ENCODE peak calls at places on chromosomes 1 and 21, in seven cellular contexts. H is nephron progenitor cell, Y is HFF-Myc, Q is cardiac fibroblast, E is endodermal cell, C is K562, Z is left lung. L is an unnamed sample.

GRCh38 chr1:30588311-30589073 is 134.9 kb downstream of the MATN1 start:
- DNase-seq in H (no peak), Y (no peak), Q (no peak), E (no peak), C (no peak), Z (no peak), L (no peak)

GRCh38 chr1:158077366-158078256 is 84.2 kb downstream of the KIRREL1 start:
- DNase-seq in H (no peak), Y (no peak), Q (no peak), E (peak), C (no peak), Z (no peak), L (no peak)

GRCh38 chr1:113325039-113325438 is 65.3 kb upstream of the MAGI3 start:
- DNase-seq in H (no peak), Y (no peak), Q (peak), E (no peak), C (peak), Z (no peak), L (peak)

GRCh38 chr1:175563556-175563955 is 179.8 kb downstream of the TNR start:
- DNase-seq in H (no peak), Y (no peak), Q (peak), E (no peak), C (no peak), Z (no peak), L (no peak)

GRCh38 chr1:38547346-38547745 is 312.2 kb downstream of the RRAGC start:
- DNase-seq in H (no peak), Y (no peak), Q (no peak), E (no peak), C (no peak), Z (no peak), L (no peak)

GRCh38 chr21:42570841-42571387 is 57.3 kb downstream of the SLC37A1 start:
- DNase-seq in H (peak), Y (no peak), Q (no peak), E (peak), C (no peak), Z (peak), L (no peak)

GRCh38 chr1:205298191-205298994 is 23.2 kb downstream of the NUAK2 start:
- DNase-seq in H (peak), Y (peak), Q (peak), E (peak), C (no peak), Z (no peak), L (peak)

GRCh38 chr1:55640708-55641473 is 425.7 kb upstream of the USP24 start:
- DNase-seq in H (no peak), Y (peak), Q (peak), E (peak), C (peak), Z (peak), L (no peak)

GRCh38 chr1:160309183-160309535 is 24.2 kb upstream of the PEX19 start:
- DNase-seq in H (no peak), Y (no peak), Q (peak), E (no peak), C (no peak), Z (no peak), L (peak)

GRCh38 chr21:22855581-22855980 is 1857.4 kb downstream of the NCAM2 start:
- DNase-seq in H (no peak), Y (no peak), Q (no peak), E (no peak), C (no peak), Z (no peak), L (peak)

GRCh38 chr1:97144527-97144926 is 422.9 kb downstream of the PTBP2 start:
- DNase-seq in H (no peak), Y (no peak), Q (peak), E (no peak), C (no peak), Z (no peak), L (peak)

GRCh38 chr1:230067871-230068814 is 1.1 kb downstream of the GALNT2 start:
- DNase-seq in H (peak), Y (no peak), Q (no peak), E (peak), C (peak), Z (no peak), L (peak)

GRCh38 chr1:1212780-1213152 is 1.2 kb downstream of the TNFRSF4 start:
- DNase-seq in H (peak), Y (no peak), Q (no peak), E (no peak), C (no peak), Z (no peak), L (no peak)

GRCh38 chr1:109617291-109617801 is 2.1 kb downstream of the GNAT2 start:
- DNase-seq in H (no peak), Y (peak), Q (peak), E (peak), C (peak), Z (no peak), L (peak)

GRCh38 chr1:85665932-85666331 is 42.3 kb downstream of the ZNHIT6 start:
- DNase-seq in H (no peak), Y (no peak), Q (no peak), E (no peak), C (no peak), Z (no peak), L (no peak)

GRCh38 chr1:77506771-77507170 is 175.7 kb downstream of the ZZZ3 start:
- DNase-seq in H (no peak), Y (no peak), Q (no peak), E (no peak), C (no peak), Z (no peak), L (no peak)

GRCh38 chr1:42335809-42336518 is 929 bp upstream of the FOXJ3 start:
- DNase-seq in H (no peak), Y (no peak), Q (peak), E (no peak), C (no peak), Z (no peak), L (peak)

GRCh38 chr1:33337994-33338494 is 17.1 kb upstream of the A3GALT2 start:
- DNase-seq in H (no peak), Y (no peak), Q (peak), E (no peak), C (no peak), Z (no peak), L (no peak)

GRCh38 chr1:43853161-43853921 is 80.3 kb upstream of the ARTN start:
- DNase-seq in H (no peak), Y (peak), Q (peak), E (peak), C (peak), Z (peak), L (peak)

GRCh38 chr1:222106369-222106768 is 364.5 kb upstream of the DUSP10 start:
- DNase-seq in H (no peak), Y (no peak), Q (no peak), E (no peak), C (no peak), Z (no peak), L (no peak)

DNA sequence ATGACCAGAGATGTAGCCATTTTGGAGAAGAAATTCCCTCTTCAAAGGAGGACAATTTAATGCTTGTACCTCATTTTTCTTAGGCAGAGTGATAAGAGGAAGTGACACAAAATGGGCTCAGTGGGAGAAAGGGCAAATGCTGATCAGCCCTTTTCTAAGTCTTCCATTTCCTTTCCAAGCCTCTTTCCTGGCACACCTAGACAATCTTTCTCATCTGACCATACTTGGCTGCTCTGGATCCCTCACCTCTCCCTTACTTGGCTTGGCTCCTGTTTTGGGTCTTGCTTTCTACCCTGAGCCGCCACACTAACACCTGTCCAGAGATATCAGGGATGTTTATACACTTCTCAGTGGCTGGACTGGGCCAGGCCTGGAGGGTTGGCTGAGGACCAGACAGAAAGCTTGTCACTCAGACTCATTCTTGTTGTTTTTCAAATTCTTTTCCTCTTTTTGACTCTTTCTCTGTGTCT is 13.1 kb downstream of the TXNIP start:
- DNase-seq in H (no peak), Y (no peak), Q (no peak), E (no peak), C (no peak), Z (peak), L (no peak)
- TF ChIP-seq CTCF in H (no peak), Y (no peak), Q (no peak), E (no peak), C (no peak), Z (no peak), L (no peak)

DNA sequence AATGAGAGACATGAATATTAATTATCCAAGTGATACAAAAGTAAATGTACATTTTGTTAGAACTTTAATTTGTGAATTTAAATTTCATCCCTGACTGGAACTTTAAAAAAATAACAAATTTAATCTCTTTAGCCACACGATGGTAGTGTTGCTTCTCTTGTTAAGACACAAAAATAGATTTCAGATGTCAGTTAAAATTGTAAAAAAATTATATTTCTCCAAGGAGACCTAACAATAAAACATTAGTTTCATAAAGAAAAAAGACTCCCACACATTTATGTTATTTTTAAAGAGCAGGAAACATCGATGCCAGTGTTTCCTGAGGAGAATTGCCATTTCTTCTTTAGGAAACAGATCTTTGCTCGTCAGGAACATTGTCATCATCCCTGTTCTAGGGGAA is 74.0 kb upstream of the DEPDC1 start:
- DNase-seq in H (no peak), Y (no peak), Q (peak), E (no peak), C (no peak), Z (no peak), L (no peak)
- TF ChIP-seq CTCF in H (no peak), Y (no peak), Q (no peak), E (no peak), C (no peak), Z (no peak), L (peak)

DNA sequence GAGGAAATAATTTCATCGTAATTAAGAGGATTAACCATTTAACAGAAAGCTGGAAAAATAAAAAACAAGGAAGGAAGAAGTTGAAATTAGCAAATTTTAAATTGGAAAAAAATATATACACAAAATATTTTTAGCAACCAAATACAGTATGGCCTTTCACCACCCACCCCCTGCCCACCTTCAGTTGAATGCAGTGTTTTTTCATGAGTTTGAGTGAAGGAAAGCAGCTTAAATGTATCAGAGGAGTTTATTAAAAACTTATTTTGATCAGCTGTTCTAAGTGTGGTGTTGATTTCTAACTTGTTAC is 249.2 kb downstream of the DNM3 start:
- DNase-seq in H (no peak), Y (no peak), Q (no peak), E (no peak), C (no peak), Z (no peak), L (no peak)
- TF ChIP-seq CTCF in H (no peak), Y (no peak), Q (no peak), E (no peak), C (no peak), Z (peak), L (no peak)

GRCh38 chr1:101992816-101993575 is 3.7 kb downstream of the OLFM3 start:
- DNase-seq in H (no peak), Y (no peak), Q (no peak), E (no peak), C (no peak), Z (no peak), L (no peak)

GRCh38 chr1:102002057-102002456 is 5.3 kb upstream of the OLFM3 start:
- DNase-seq in H (no peak), Y (no peak), Q (no peak), E (no peak), C (no peak), Z (no peak), L (no peak)

GRCh38 chr1:101993703-101994102 is 3.0 kb downstream of the OLFM3 start:
- DNase-seq in H (no peak), Y (no peak), Q (no peak), E (no peak), C (no peak), Z (no peak), L (no peak)

GRCh38 chr1:101995984-101996731 is 568 bp downstream of the OLFM3 start:
- DNase-seq in H (peak), Y (no peak), Q (no peak), E (peak), C (no peak), Z (no peak), L (no peak)

DNA sequence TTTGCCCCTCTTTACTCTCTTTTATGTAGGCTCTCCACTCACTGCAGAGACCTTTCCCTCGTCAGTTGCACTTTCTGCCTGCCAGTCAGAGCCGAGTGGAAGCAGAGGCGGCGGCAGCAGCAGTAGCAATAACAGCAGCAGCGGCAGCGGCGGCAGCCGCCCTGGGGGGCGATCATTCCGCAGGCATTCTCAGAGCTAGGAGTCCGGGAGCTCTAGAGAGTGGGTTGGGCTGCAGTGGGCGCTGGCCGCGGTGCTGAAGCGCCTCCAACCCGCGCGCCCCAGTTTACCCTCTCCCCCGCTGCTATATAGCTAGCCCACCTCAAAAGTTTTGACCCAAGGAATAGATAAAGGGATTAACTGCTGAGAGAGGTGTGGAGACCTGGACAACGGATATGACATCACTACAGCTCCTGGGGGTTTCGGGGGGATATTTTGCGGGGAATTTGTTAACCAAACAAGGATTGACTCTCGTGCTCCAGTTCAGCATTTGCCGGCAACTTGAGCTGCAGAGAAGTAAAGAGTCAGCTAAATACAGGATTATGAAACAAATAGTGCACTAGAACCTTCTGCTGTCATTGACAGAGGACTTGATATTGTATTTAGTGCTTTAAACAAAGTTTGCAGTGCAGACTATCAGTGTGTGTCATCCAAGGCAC is at the start of gene OLFM3:
- DNase-seq in H (peak), Y (no peak), Q (no peak), E (peak), C (no peak), Z (no peak), L (peak)
- TF ChIP-seq CTCF in H (no peak), Y (no peak), Q (no peak), E (no peak), C (no peak), Z (no peak), L (no peak)

GRCh38 chr1:236773919-236774318 is 21.2 kb upstream of the MTR start:
- DNase-seq in H (no peak), Y (no peak), Q (no peak), E (no peak), C (no peak), Z (no peak), L (no peak)

GRCh38 chr1:236779312-236779711 is 15.8 kb upstream of the MTR start:
- DNase-seq in H (no peak), Y (no peak), Q (no peak), E (no peak), C (no peak), Z (no peak), L (no peak)

DNA sequence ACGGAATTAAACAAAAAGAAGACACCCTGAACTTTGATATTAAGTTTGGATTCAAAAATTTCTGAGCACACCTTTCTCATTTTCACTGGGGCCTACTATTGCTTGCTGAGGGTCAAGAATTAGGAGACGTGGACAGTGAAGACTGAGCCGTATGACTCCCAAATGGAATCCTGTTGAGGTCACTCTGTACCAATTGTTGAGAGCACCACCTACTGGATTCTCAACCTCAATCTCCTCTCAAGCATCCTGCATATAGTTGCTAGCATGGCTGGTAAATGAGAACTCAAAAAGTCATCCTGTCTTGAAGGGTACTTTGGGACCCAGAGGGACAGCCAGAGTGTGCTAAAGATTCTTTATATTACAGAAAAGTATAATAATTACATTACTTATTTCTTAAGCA is 20.2 kb upstream of the MTR start:
- DNase-seq in H (no peak), Y (no peak), Q (peak), E (peak), C (peak), Z (no peak), L (peak)
- TF ChIP-seq CTCF in H (no peak), Y (peak), Q (peak), E (peak), C (peak), Z (no peak), L (peak)

DNA sequence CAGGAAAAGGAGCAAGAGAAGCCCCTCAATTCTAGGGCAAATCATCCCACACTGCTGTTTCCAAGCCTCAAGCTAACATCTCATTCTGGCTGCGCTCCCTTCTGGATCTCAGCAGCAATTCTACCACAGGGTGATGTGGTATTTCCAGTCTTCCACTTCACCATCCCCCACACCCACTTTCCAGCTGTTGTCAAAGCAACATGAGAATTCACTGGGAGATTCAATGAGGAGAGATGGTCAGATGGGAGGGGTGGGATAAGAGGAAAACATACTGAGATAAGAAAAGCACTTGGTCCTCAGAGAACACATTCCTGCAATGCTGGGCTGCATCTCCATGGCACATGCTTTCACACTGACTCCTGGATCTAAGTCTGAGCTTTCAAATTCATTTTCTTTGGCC is 47.3 kb upstream of the LRRC52 start:
- DNase-seq in H (no peak), Y (no peak), Q (no peak), E (no peak), C (no peak), Z (no peak), L (no peak)
- TF ChIP-seq CTCF in H (no peak), Y (no peak), Q (no peak), E (no peak), C (no peak), Z (no peak), L (no peak)

GRCh38 chr1:177334276-177334675 is 163.5 kb downstream of the BRINP2 start:
- DNase-seq in H (no peak), Y (no peak), Q (no peak), E (no peak), C (no peak), Z (no peak), L (no peak)
- TF ChIP-seq CTCF in H (peak), Y (no peak), Q (peak), E (peak), C (no peak), Z (no peak), L (no peak)

GRCh38 chr21:30831194-30831765 is 1.7 kb upstream of the KRTAP7-1 start:
- DNase-seq in H (peak), Y (peak), Q (peak), E (peak), C (peak), Z (no peak), L (peak)
- TF ChIP-seq CTCF in H (peak), Y (peak), Q (peak), E (peak), C (peak), Z (peak), L (peak)

DNA sequence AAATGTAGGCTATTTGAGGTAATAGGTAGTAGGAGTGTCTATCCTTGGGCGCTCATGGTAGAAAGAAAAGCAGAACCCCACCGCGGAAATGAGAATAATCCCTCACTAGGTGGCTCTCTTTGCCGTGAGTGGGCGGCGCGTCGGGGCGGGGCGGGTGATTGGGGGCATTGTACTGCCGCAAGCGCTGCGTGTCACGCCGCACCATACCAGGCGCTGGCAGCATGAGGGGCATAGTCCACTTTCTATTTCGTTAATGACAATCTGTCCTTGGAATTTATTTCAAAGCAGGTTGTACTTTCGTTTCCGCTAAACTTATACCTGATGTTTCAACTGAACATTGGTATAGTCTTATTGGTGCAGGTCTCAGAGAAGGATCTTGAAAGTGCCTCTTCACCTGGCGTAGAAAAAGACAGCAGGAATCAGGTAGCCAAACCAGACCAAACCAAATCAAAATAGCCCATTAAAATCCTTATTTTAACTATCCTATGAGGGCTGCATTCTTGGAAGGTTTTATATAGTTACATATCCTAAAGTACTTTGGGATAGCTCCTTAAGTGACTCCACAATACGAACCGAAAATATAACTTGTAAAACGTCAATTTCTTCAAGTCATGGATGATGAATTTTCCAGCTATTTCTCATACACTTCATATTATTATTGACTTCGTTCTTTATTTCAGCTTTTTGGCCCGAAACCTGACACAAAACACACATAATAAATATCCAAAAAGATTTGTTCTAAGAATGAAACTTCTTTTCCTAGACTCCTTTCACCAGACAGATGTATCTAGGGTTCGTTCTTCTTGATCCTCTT is 1.9 kb upstream of the SMG7 start:
- DNase-seq in H (peak), Y (peak), Q (peak), E (peak), C (peak), Z (peak), L (peak)
- TF ChIP-seq CTCF in H (peak), Y (peak), Q (peak), E (peak), C (peak), Z (no peak), L (peak)

L was measured in MCF 10A.